ENCODE peak calls at places on chromosome 1, in four cellular contexts. One of them, this sample, is unnamed.

GRCh38 chr1:187476671-187477070 is 647.9 kb downstream of the PLA2G4A start:
- DNase-seq in NCI-H446 treated with DMSO at 0.1 percent for 48 hours: no peak
- DNase-seq in SK-N-SH: peak
- DNase-seq in right cardiac atrium: no peak
- DNase-seq in this sample: no peak

GRCh38 chr1:173392895-173393654 is 84.1 kb upstream of the PRDX6 start:
- DNase-seq in NCI-H446 treated with DMSO at 0.1 percent for 48 hours: no peak
- DNase-seq in SK-N-SH: no peak
- DNase-seq in right cardiac atrium: no peak
- DNase-seq in this sample: no peak

GRCh38 chr1:171814692-171815091 is 26.6 kb upstream of the DNM3 start:
- DNase-seq in NCI-H446 treated with DMSO at 0.1 percent for 48 hours: peak
- DNase-seq in SK-N-SH: no peak
- DNase-seq in right cardiac atrium: no peak
- DNase-seq in this sample: no peak

GRCh38 chr1:156416993-156417699 is 48.1 kb downstream of the RHBG start:
- DNase-seq in NCI-H446 treated with DMSO at 0.1 percent for 48 hours: no peak
- DNase-seq in SK-N-SH: no peak
- DNase-seq in right cardiac atrium: no peak
- DNase-seq in this sample: no peak

GRCh38 chr1:197180252-197180878 is 33.9 kb upstream of the ASPM start:
- DNase-seq in NCI-H446 treated with DMSO at 0.1 percent for 48 hours: peak
- DNase-seq in SK-N-SH: peak
- DNase-seq in right cardiac atrium: no peak
- DNase-seq in this sample: peak

GRCh38 chr1:167564592-167564991 is 11.0 kb upstream of the CREG1 start:
- DNase-seq in NCI-H446 treated with DMSO at 0.1 percent for 48 hours: no peak
- DNase-seq in SK-N-SH: no peak
- DNase-seq in right cardiac atrium: no peak
- DNase-seq in this sample: no peak

GRCh38 chr1:53625766-53626520 is 113.0 kb downstream of the GLIS1 start:
- DNase-seq in NCI-H446 treated with DMSO at 0.1 percent for 48 hours: peak
- DNase-seq in SK-N-SH: no peak
- DNase-seq in right cardiac atrium: no peak
- DNase-seq in this sample: no peak

GRCh38 chr1:67618285-67619018 is 66.5 kb upstream of the GADD45A start:
- DNase-seq in NCI-H446 treated with DMSO at 0.1 percent for 48 hours: no peak
- DNase-seq in SK-N-SH: no peak
- DNase-seq in right cardiac atrium: peak
- DNase-seq in this sample: no peak

GRCh38 chr1:109787211-109787844 is 23.6 kb upstream of the EPS8L3 start:
- DNase-seq in NCI-H446 treated with DMSO at 0.1 percent for 48 hours: no peak
- DNase-seq in SK-N-SH: peak
- DNase-seq in right cardiac atrium: no peak
- DNase-seq in this sample: no peak

GRCh38 chr1:200894712-200895447 is at the start of gene INAVA:
- DNase-seq in NCI-H446 treated with DMSO at 0.1 percent for 48 hours: no peak
- DNase-seq in SK-N-SH: no peak
- DNase-seq in right cardiac atrium: no peak
- DNase-seq in this sample: no peak

GRCh38 chr1:40475268-40475667 is 1.8 kb upstream of the ZFP69 start:
- DNase-seq in NCI-H446 treated with DMSO at 0.1 percent for 48 hours: no peak
- DNase-seq in SK-N-SH: no peak
- DNase-seq in right cardiac atrium: no peak
- DNase-seq in this sample: no peak

GRCh38 chr1:19067187-19067911 is 110.9 kb upstream of the IFFO2 start:
- DNase-seq in NCI-H446 treated with DMSO at 0.1 percent for 48 hours: no peak
- DNase-seq in SK-N-SH: peak
- DNase-seq in right cardiac atrium: no peak
- DNase-seq in this sample: no peak

GRCh38 chr1:78892251-78892650 is 114.3 kb downstream of the ADGRL4 start:
- DNase-seq in NCI-H446 treated with DMSO at 0.1 percent for 48 hours: no peak
- DNase-seq in SK-N-SH: no peak
- DNase-seq in right cardiac atrium: no peak
- DNase-seq in this sample: no peak

GRCh38 chr1:172837816-172838680 is 179.1 kb downstream of the FASLG start:
- DNase-seq in NCI-H446 treated with DMSO at 0.1 percent for 48 hours: no peak
- DNase-seq in SK-N-SH: no peak
- DNase-seq in right cardiac atrium: no peak
- DNase-seq in this sample: no peak

GRCh38 chr1:193538690-193539089 is 352.3 kb upstream of the B3GALT2 start:
- DNase-seq in NCI-H446 treated with DMSO at 0.1 percent for 48 hours: no peak
- DNase-seq in SK-N-SH: no peak
- DNase-seq in right cardiac atrium: no peak
- DNase-seq in this sample: no peak

GRCh38 chr1:23528245-23528978 is 2.6 kb downstream of the E2F2 start:
- DNase-seq in NCI-H446 treated with DMSO at 0.1 percent for 48 hours: peak
- DNase-seq in SK-N-SH: peak
- DNase-seq in right cardiac atrium: peak
- DNase-seq in this sample: no peak

GRCh38 chr1:66261370-66261769 is 272.6 kb upstream of the SGIP1 start:
- DNase-seq in NCI-H446 treated with DMSO at 0.1 percent for 48 hours: no peak
- DNase-seq in SK-N-SH: no peak
- DNase-seq in right cardiac atrium: no peak
- DNase-seq in this sample: no peak

GRCh38 chr1:117653732-117654484 is 48.1 kb downstream of the TENT5C start:
- DNase-seq in NCI-H446 treated with DMSO at 0.1 percent for 48 hours: no peak
- DNase-seq in SK-N-SH: no peak
- DNase-seq in right cardiac atrium: no peak
- DNase-seq in this sample: no peak

GRCh38 chr1:154478639-154479038 is 23.4 kb upstream of the TDRD10 start:
- DNase-seq in NCI-H446 treated with DMSO at 0.1 percent for 48 hours: no peak
- DNase-seq in SK-N-SH: no peak
- DNase-seq in right cardiac atrium: no peak
- DNase-seq in this sample: no peak

GRCh38 chr1:166391677-166392076 is 224.9 kb upstream of the FAM78B start:
- DNase-seq in NCI-H446 treated with DMSO at 0.1 percent for 48 hours: no peak
- DNase-seq in SK-N-SH: no peak
- DNase-seq in right cardiac atrium: no peak
- DNase-seq in this sample: no peak

GRCh38 chr1:228318823-228319241 is 87.8 kb downstream of the TRIM11 start:
- DNase-seq in NCI-H446 treated with DMSO at 0.1 percent for 48 hours: no peak
- DNase-seq in SK-N-SH: no peak
- DNase-seq in right cardiac atrium: no peak
- DNase-seq in this sample: no peak

GRCh38 chr1:147334292-147334691 is 91.8 kb downstream of the CHD1L start:
- DNase-seq in NCI-H446 treated with DMSO at 0.1 percent for 48 hours: no peak
- DNase-seq in SK-N-SH: no peak
- DNase-seq in right cardiac atrium: no peak
- DNase-seq in this sample: no peak

GRCh38 chr1:34787461-34788420 is 5.1 kb upstream of the GJA4 start:
- DNase-seq in NCI-H446 treated with DMSO at 0.1 percent for 48 hours: no peak
- DNase-seq in SK-N-SH: no peak
- DNase-seq in right cardiac atrium: no peak
- DNase-seq in this sample: no peak

GRCh38 chr1:3212453-3213230 is 143.6 kb downstream of the PRDM16 start:
- DNase-seq in NCI-H446 treated with DMSO at 0.1 percent for 48 hours: no peak
- DNase-seq in SK-N-SH: no peak
- DNase-seq in right cardiac atrium: no peak
- DNase-seq in this sample: no peak